ENCODE peak calls at places on chromosomes 13 and 19, in four cellular contexts. K is GM12878, L is HepG2, H is K562. U is an unnamed sample.

GRCh38 chr19:5343848-5344247 is 3.2 kb upstream of the PTPRS start:
- DNase-seq in H (no peak), L (peak; percentile 85), K (no peak), U (no peak)

GRCh38 chr13:113850722-113851479 is 13.0 kb downstream of the GAS6 start:
- DNase-seq in H (no peak), K (no peak), L (no peak), U (no peak)

GRCh38 chr13:112722433-112723250 is 32.8 kb downstream of the ATP11A start:
- DNase-seq in H (peak; percentile 54), K (no peak), L (peak; percentile 78), U (no peak)

GRCh38 chr13:57698851-57699250 is 67.3 kb downstream of the PCDH17 start:
- DNase-seq in H (no peak), L (no peak), K (no peak), U (no peak)

GRCh38 chr19:38900220-38900629 is 456 bp downstream of the NFKBIB start:
- DNase-seq in K (no peak), L (no peak), H (no peak), U (no peak)

GRCh38 chr13:77728265-77728966 is 30.9 kb downstream of the SLAIN1 start:
- DNase-seq in K (no peak), L (no peak), H (no peak), U (no peak)

GRCh38 chr19:39156230-39156890 is 30.8 kb downstream of the PAK4 start:
- DNase-seq in L (no peak), H (peak; percentile 74), K (no peak), U (no peak)

GRCh38 chr13:39023761-39024160 is 14.1 kb downstream of the PROSER1 start:
- DNase-seq in K (no peak), L (no peak), H (no peak), U (no peak)

GRCh38 chr19:13078897-13079541 is 23.6 kb downstream of the LYL1 start:
- DNase-seq in H (peak; percentile 65), K (no peak), L (no peak), U (no peak)

GRCh38 chr13:70171151-70171550 is 62.9 kb upstream of the KLHL1 start:
- DNase-seq in L (no peak), K (no peak), H (no peak), U (no peak)

GRCh38 chr13:43544011-43544410 is 242.8 kb downstream of the ENOX1 start:
- DNase-seq in K (no peak), L (no peak), H (no peak), U (no peak)

GRCh38 chr13:22880756-22881701 is 299.8 kb upstream of the SGCG start:
- DNase-seq in H (no peak), K (no peak), L (no peak), U (no peak)

GRCh38 chr13:107231941-107232340 is 664.0 kb upstream of the ARGLU1 start:
- DNase-seq in L (no peak), K (no peak), H (no peak), U (no peak)

GRCh38 chr13:42610623-42611022 is 36.7 kb downstream of the TNFSF11 start:
- DNase-seq in H (no peak), K (no peak), L (no peak), U (no peak)

DNA sequence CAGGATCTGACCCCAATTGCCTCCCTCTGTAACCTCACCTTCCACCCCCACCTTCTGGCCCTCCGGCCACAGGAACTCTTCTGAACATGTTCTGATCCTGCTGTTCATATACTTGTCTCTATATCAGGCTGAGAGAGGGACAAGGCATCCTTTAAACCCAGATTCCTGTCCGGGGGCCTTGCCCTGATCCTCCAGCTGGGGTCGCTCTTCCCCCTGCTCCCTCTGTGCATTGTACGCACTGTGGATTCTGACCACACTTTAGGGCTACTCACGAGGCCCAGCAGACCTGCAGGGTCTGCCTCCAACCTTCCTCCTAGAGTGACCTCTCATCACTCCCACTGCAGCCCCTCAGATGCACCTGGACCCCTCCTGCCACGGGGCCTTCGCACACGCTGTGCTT is 269.3 kb downstream of the UQCRFS1 start:
- DNase-seq in H (peak; percentile 44), L (no peak), K (no peak), U (peak; percentile 58)
- TF ChIP-seq SP1 in H (no peak), L (no peak), K (no peak), U (no peak)

DNA sequence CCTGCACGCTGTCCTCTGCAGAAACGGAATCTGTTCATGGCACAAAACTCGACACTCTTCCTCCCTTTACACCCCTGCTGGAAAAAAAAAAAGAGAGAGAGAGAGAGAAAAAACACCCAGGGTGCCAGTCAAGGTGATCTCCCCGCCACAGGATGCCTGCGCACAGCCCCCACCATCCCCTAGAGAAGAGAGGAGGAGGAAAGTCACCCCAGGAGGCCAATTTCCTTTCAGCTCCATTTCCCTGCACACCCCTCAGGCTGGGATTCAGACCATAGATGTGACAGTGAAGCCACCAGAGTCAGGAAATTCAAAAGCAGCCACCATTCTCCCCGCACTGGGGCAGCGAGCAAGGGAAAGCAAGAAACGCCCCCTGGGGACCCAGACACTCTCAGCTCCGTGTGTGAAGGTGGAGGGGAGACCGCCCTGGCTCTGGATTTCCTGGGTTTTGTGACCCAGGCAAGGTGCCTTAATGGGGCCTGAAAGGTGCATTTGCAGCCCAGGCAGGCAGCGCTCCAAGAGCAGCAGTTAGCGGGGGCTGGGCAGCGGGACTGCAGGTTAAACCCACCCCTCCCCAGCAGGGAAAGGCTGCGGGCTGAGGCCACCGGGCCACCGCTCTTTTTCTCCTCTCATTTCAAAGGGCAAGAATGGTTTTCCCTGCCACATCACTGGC is 84.0 kb upstream of the TM9SF2 start:
- DNase-seq in K (no peak), L (no peak), H (no peak), U (no peak)
- TF ChIP-seq HDAC2 in K (no peak), L (no peak), H (no peak), U (no peak)

GRCh38 chr13:101452519-101453485 is at the start of gene ITGBL1:
- DNase-seq in L (no peak), H (no peak), K (no peak), U (no peak)

GRCh38 chr13:101454767-101455166 is 2.3 kb downstream of the ITGBL1 start:
- DNase-seq in K (no peak), L (no peak), H (no peak), U (no peak)

GRCh38 chr13:101453784-101454201 is 1.3 kb downstream of the ITGBL1 start:
- DNase-seq in L (no peak), K (no peak), H (no peak), U (no peak)

GRCh38 chr13:101457176-101457575 is 4.7 kb downstream of the ITGBL1 start:
- DNase-seq in K (no peak), H (no peak), L (no peak), U (no peak)

GRCh38 chr13:101455863-101456262 is 3.4 kb downstream of the ITGBL1 start:
- DNase-seq in H (no peak), L (no peak), K (no peak), U (no peak)
- TF ChIP-seq SP1 in H (no peak), L (no peak), K (no peak), U (no peak)

GRCh38 chr13:29922281-29922821 is 71.9 kb upstream of the UBL3 start:
- DNase-seq in H (peak; percentile 20), L (no peak), K (no peak), U (no peak)
- TF ChIP-seq HDAC2 in H (no peak), L (no peak), K (no peak), U (no peak)

GRCh38 chr13:65719831-65720230 is 1510.3 kb downstream of the PCDH9 start:
- DNase-seq in K (no peak), L (no peak), H (no peak), U (no peak)

GRCh38 chr13:65725001-65725400 is 1505.1 kb downstream of the PCDH9 start:
- DNase-seq in H (no peak), K (no peak), L (no peak), U (no peak)

GRCh38 chr13:65724261-65724660 is 1505.9 kb downstream of the PCDH9 start:
- DNase-seq in L (no peak), K (no peak), H (no peak), U (no peak)
- TF ChIP-seq SP1 in L (no peak), K (no peak), H (no peak), U (no peak)

U was measured in H1.